ENCODE peak calls at places on chromosomes 3 and 15, in nine cellular contexts. One of them, this sample, is unnamed.

GRCh38 chr15:49155834-49156627 is 632 bp upstream of the COPS2 start:
- DNase-seq in H1: no peak
- DNase-seq in HCT116: no peak
- DNase-seq in K562: peak
- DNase-seq in transverse colon: peak
- DNase-seq in spleen: no peak
- DNase-seq in HepG2: peak
- DNase-seq in suprapubic skin: no peak
- DNase-seq in prostate gland: no peak
- DNase-seq in this sample: no peak

GRCh38 chr3:111808439-111808838 is 50.6 kb upstream of the PHLDB2 start:
- DNase-seq in transverse colon: no peak
- DNase-seq in HCT116: no peak
- DNase-seq in spleen: no peak
- DNase-seq in HepG2: peak
- DNase-seq in H1: no peak
- DNase-seq in prostate gland: no peak
- DNase-seq in K562: no peak
- DNase-seq in suprapubic skin: no peak
- DNase-seq in this sample: no peak

GRCh38 chr3:52245322-52246263 is at the start of gene PPM1M:
- DNase-seq in K562: peak
- DNase-seq in suprapubic skin: peak
- DNase-seq in HCT116: no peak
- DNase-seq in spleen: peak
- DNase-seq in HepG2: no peak
- DNase-seq in prostate gland: no peak
- DNase-seq in H1: no peak
- DNase-seq in transverse colon: peak
- DNase-seq in this sample: peak

GRCh38 chr3:10368512-10368911 is 47.6 kb upstream of the SEC13 start:
- DNase-seq in prostate gland: no peak
- DNase-seq in spleen: no peak
- DNase-seq in HCT116: no peak
- DNase-seq in HepG2: no peak
- DNase-seq in H1: no peak
- DNase-seq in K562: no peak
- DNase-seq in suprapubic skin: no peak
- DNase-seq in transverse colon: no peak
- DNase-seq in this sample: no peak

GRCh38 chr3:71587958-71588357 is 4.4 kb upstream of the FOXP1 start:
- DNase-seq in HCT116: no peak
- DNase-seq in prostate gland: no peak
- DNase-seq in H1: no peak
- DNase-seq in suprapubic skin: no peak
- DNase-seq in transverse colon: no peak
- DNase-seq in spleen: no peak
- DNase-seq in HepG2: no peak
- DNase-seq in K562: no peak
- DNase-seq in this sample: no peak

GRCh38 chr3:150765949-150766720 is 3.2 kb upstream of the SIAH2 start:
- DNase-seq in HCT116: no peak
- DNase-seq in prostate gland: no peak
- DNase-seq in transverse colon: no peak
- DNase-seq in HepG2: peak
- DNase-seq in H1: no peak
- DNase-seq in K562: peak
- DNase-seq in spleen: no peak
- DNase-seq in suprapubic skin: no peak
- DNase-seq in this sample: no peak

GRCh38 chr15:75732809-75733451 is 20.3 kb upstream of the CSPG4 start:
- DNase-seq in K562: peak
- DNase-seq in transverse colon: peak
- DNase-seq in suprapubic skin: no peak
- DNase-seq in spleen: peak
- DNase-seq in HCT116: peak
- DNase-seq in prostate gland: peak
- DNase-seq in HepG2: peak
- DNase-seq in H1: peak
- DNase-seq in this sample: peak

GRCh38 chr3:69420781-69421520 is 35.1 kb upstream of the FRMD4B start:
- DNase-seq in transverse colon: no peak
- DNase-seq in HepG2: no peak
- DNase-seq in K562: no peak
- DNase-seq in spleen: no peak
- DNase-seq in H1: no peak
- DNase-seq in prostate gland: no peak
- DNase-seq in HCT116: no peak
- DNase-seq in suprapubic skin: no peak
- DNase-seq in this sample: no peak

GRCh38 chr15:27834684-27835083 is 264.4 kb downstream of the OCA2 start:
- DNase-seq in prostate gland: no peak
- DNase-seq in HCT116: no peak
- DNase-seq in spleen: no peak
- DNase-seq in K562: no peak
- DNase-seq in HepG2: no peak
- DNase-seq in H1: no peak
- DNase-seq in suprapubic skin: no peak
- DNase-seq in transverse colon: no peak
- DNase-seq in this sample: no peak

GRCh38 chr3:126501736-126502135 is 15.8 kb downstream of the UROC1 start:
- DNase-seq in suprapubic skin: no peak
- DNase-seq in spleen: no peak
- DNase-seq in prostate gland: no peak
- DNase-seq in HCT116: no peak
- DNase-seq in H1: no peak
- DNase-seq in HepG2: no peak
- DNase-seq in K562: no peak
- DNase-seq in transverse colon: no peak
- DNase-seq in this sample: no peak

GRCh38 chr15:66654718-66655375 is 47.2 kb upstream of the SMAD6 start:
- DNase-seq in HepG2: no peak
- DNase-seq in spleen: no peak
- DNase-seq in HCT116: no peak
- DNase-seq in suprapubic skin: no peak
- DNase-seq in transverse colon: no peak
- DNase-seq in H1: no peak
- DNase-seq in K562: peak
- DNase-seq in prostate gland: no peak
- DNase-seq in this sample: peak
- H3K4me3 ChIP-seq in HepG2: no peak
- H3K4me3 ChIP-seq in spleen: no peak
- H3K4me3 ChIP-seq in HCT116: no peak
- H3K4me3 ChIP-seq in suprapubic skin: peak
- H3K4me3 ChIP-seq in transverse colon: no peak
- H3K4me3 ChIP-seq in H1: peak
- H3K4me3 ChIP-seq in K562: peak
- H3K4me3 ChIP-seq in prostate gland: peak
- H3K4me3 ChIP-seq in this sample: peak

GRCh38 chr15:35308802-35309201 is 223.7 kb upstream of the NANOGP8 start:
- DNase-seq in K562: no peak
- DNase-seq in HCT116: no peak
- DNase-seq in spleen: no peak
- DNase-seq in H1: no peak
- DNase-seq in suprapubic skin: no peak
- DNase-seq in HepG2: no peak
- DNase-seq in transverse colon: peak
- DNase-seq in prostate gland: peak
- DNase-seq in this sample: no peak
- TF ChIP-seq POLR2AphosphoS5 in K562: no peak
- TF ChIP-seq POLR2AphosphoS5 in HCT116: no peak
- TF ChIP-seq POLR2AphosphoS5 in spleen: no peak
- TF ChIP-seq POLR2AphosphoS5 in H1: no peak
- TF ChIP-seq POLR2AphosphoS5 in suprapubic skin: no peak
- TF ChIP-seq POLR2AphosphoS5 in HepG2: no peak
- TF ChIP-seq POLR2AphosphoS5 in transverse colon: peak
- TF ChIP-seq POLR2AphosphoS5 in prostate gland: peak
- TF ChIP-seq POLR2AphosphoS5 in this sample: no peak

DNA sequence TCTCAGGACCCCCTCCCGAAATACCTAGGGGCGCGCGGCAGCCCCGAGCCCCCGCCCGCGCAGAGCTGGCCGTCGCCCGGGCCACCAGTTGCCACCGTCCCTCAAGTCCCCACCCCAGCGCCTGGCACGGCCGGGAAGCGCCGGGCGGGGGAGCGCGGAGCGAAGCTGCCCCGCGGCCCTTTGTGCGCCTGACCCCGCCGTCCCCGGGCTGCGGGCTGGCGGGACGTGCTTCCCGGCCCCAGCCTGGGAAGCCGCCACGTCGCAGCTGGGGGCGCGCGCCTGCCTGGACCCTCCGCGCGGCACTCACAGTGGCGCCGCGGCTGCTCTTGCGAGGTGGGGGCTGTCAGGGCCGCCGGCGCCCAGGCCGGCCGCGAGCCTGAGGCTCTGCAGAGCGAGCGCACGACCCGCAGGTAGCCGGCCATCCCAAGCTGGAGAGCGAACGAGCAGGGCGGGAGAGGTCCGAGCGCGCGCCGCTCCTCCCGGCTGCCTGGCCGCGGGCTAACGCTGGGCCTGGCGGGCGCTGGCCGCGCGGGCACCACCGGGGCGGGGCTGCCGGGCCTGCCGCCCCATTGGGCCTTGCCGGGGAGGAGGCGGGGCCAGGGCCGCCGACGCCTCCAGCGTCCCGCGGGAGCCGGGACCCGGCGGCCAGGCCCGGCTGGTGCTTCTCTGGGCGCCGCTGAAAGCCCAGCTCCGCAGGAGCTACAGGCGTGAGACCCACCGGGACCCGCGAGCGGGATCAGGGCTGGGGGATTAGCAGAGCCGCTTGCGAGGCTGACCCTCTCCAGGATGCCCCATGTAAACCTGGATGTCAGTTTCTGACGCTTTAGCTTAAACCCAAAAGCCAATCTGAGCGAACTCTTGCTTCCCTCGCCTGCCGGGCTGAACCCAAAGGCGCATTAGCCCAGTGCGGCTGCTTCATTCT is at the start of gene IDH2:
- DNase-seq in suprapubic skin: no peak
- DNase-seq in HCT116: peak
- DNase-seq in H1: no peak
- DNase-seq in spleen: peak
- DNase-seq in K562: peak
- DNase-seq in HepG2: peak
- DNase-seq in transverse colon: peak
- DNase-seq in prostate gland: peak
- DNase-seq in this sample: peak
- TF ChIP-seq POLR2A in suprapubic skin: peak
- TF ChIP-seq POLR2A in HCT116: peak
- TF ChIP-seq POLR2A in H1: peak
- TF ChIP-seq POLR2A in spleen: no peak
- TF ChIP-seq POLR2A in K562: peak
- TF ChIP-seq POLR2A in HepG2: peak
- TF ChIP-seq POLR2A in transverse colon: peak
- TF ChIP-seq POLR2A in prostate gland: peak
- TF ChIP-seq POLR2A in this sample: no peak

GRCh38 chr15:89406756-89407650 is 72.4 kb upstream of the POLG start:
- DNase-seq in prostate gland: no peak
- DNase-seq in K562: no peak
- DNase-seq in transverse colon: no peak
- DNase-seq in HepG2: no peak
- DNase-seq in suprapubic skin: no peak
- DNase-seq in spleen: no peak
- DNase-seq in H1: no peak
- DNase-seq in HCT116: no peak
- DNase-seq in this sample: no peak

GRCh38 chr15:89408512-89409183 is 74.0 kb upstream of the POLG start:
- DNase-seq in prostate gland: no peak
- DNase-seq in suprapubic skin: no peak
- DNase-seq in transverse colon: no peak
- DNase-seq in H1: no peak
- DNase-seq in HCT116: no peak
- DNase-seq in spleen: no peak
- DNase-seq in K562: no peak
- DNase-seq in HepG2: no peak
- DNase-seq in this sample: no peak

GRCh38 chr15:89409184-89409992 is 74.8 kb upstream of the POLG start:
- DNase-seq in K562: no peak
- DNase-seq in H1: no peak
- DNase-seq in spleen: no peak
- DNase-seq in suprapubic skin: no peak
- DNase-seq in prostate gland: no peak
- DNase-seq in HCT116: no peak
- DNase-seq in transverse colon: no peak
- DNase-seq in HepG2: no peak
- DNase-seq in this sample: no peak

GRCh38 chr15:89412906-89413411 is 78.3 kb upstream of the POLG start:
- DNase-seq in prostate gland: no peak
- DNase-seq in suprapubic skin: no peak
- DNase-seq in HepG2: no peak
- DNase-seq in K562: no peak
- DNase-seq in HCT116: no peak
- DNase-seq in spleen: no peak
- DNase-seq in H1: no peak
- DNase-seq in transverse colon: no peak
- DNase-seq in this sample: no peak

GRCh38 chr15:89409993-89410767 is 75.6 kb upstream of the POLG start:
- DNase-seq in spleen: no peak
- DNase-seq in suprapubic skin: no peak
- DNase-seq in prostate gland: no peak
- DNase-seq in K562: no peak
- DNase-seq in transverse colon: no peak
- DNase-seq in HepG2: no peak
- DNase-seq in HCT116: no peak
- DNase-seq in H1: no peak
- DNase-seq in this sample: no peak
- H3K4me3 ChIP-seq in spleen: no peak
- H3K4me3 ChIP-seq in suprapubic skin: no peak
- H3K4me3 ChIP-seq in prostate gland: no peak
- H3K4me3 ChIP-seq in K562: no peak
- H3K4me3 ChIP-seq in transverse colon: no peak
- H3K4me3 ChIP-seq in HepG2: no peak
- H3K4me3 ChIP-seq in HCT116: no peak
- H3K4me3 ChIP-seq in H1: no peak
- H3K4me3 ChIP-seq in this sample: no peak

GRCh38 chr15:41967506-41968206 is 4.7 kb downstream of the EHD4 start:
- DNase-seq in HCT116: no peak
- DNase-seq in spleen: peak
- DNase-seq in prostate gland: no peak
- DNase-seq in HepG2: no peak
- DNase-seq in K562: no peak
- DNase-seq in transverse colon: peak
- DNase-seq in H1: no peak
- DNase-seq in suprapubic skin: peak
- DNase-seq in this sample: peak

GRCh38 chr15:41966920-41967465 is 5.4 kb downstream of the EHD4 start:
- DNase-seq in spleen: peak
- DNase-seq in suprapubic skin: peak
- DNase-seq in H1: no peak
- DNase-seq in K562: no peak
- DNase-seq in HepG2: no peak
- DNase-seq in prostate gland: no peak
- DNase-seq in HCT116: no peak
- DNase-seq in transverse colon: peak
- DNase-seq in this sample: peak

GRCh38 chr15:41966414-41966812 is 5.9 kb downstream of the EHD4 start:
- DNase-seq in K562: no peak
- DNase-seq in prostate gland: no peak
- DNase-seq in HCT116: no peak
- DNase-seq in H1: no peak
- DNase-seq in spleen: peak
- DNase-seq in HepG2: no peak
- DNase-seq in suprapubic skin: peak
- DNase-seq in transverse colon: peak
- DNase-seq in this sample: peak

GRCh38 chr15:41968738-41969137 is 3.6 kb downstream of the EHD4 start:
- DNase-seq in spleen: no peak
- DNase-seq in HCT116: no peak
- DNase-seq in prostate gland: no peak
- DNase-seq in transverse colon: no peak
- DNase-seq in HepG2: no peak
- DNase-seq in H1: no peak
- DNase-seq in suprapubic skin: no peak
- DNase-seq in K562: no peak
- DNase-seq in this sample: no peak

GRCh38 chr15:41965441-41966413 is 6.6 kb downstream of the EHD4 start:
- DNase-seq in K562: no peak
- DNase-seq in H1: no peak
- DNase-seq in HepG2: no peak
- DNase-seq in suprapubic skin: peak
- DNase-seq in spleen: peak
- DNase-seq in HCT116: no peak
- DNase-seq in transverse colon: peak
- DNase-seq in prostate gland: no peak
- DNase-seq in this sample: peak
- TF ChIP-seq POLR2AphosphoS5 in K562: no peak
- TF ChIP-seq POLR2AphosphoS5 in H1: no peak
- TF ChIP-seq POLR2AphosphoS5 in HepG2: no peak
- TF ChIP-seq POLR2AphosphoS5 in suprapubic skin: no peak
- TF ChIP-seq POLR2AphosphoS5 in spleen: no peak
- TF ChIP-seq POLR2AphosphoS5 in HCT116: no peak
- TF ChIP-seq POLR2AphosphoS5 in transverse colon: no peak
- TF ChIP-seq POLR2AphosphoS5 in prostate gland: no peak
- TF ChIP-seq POLR2AphosphoS5 in this sample: no peak

This sample was measured in stomach.